ENCODE peak calls at places on chromosomes 6 and 20, in four cellular contexts. V is GM12878, X is K562, N is HepG2. G is an unnamed sample.

GRCh38 chr6:33578588-33579011 is 1.5 kb downstream of the BAK1 start:
- DNase-seq in V (no peak), X (peak), N (no peak), G (no peak)

GRCh38 chr6:14146459-14147096 is 29.0 kb downstream of the CD83 start:
- DNase-seq in V (no peak), X (no peak), N (no peak), G (no peak)

GRCh38 chr6:27288136-27289044 is 23.7 kb downstream of the POM121L2 start:
- DNase-seq in V (no peak), X (no peak), N (no peak), G (no peak)

GRCh38 chr6:106702451-106703110 is 73.2 kb downstream of the QRSL1 start:
- DNase-seq in V (peak), X (no peak), N (peak), G (no peak)

GRCh38 chr20:25045343-25045712 is 12.6 kb downstream of the ACSS1 start:
- DNase-seq in V (no peak), X (no peak), N (no peak), G (no peak)

GRCh38 chr6:34195726-34196115 is 41.0 kb upstream of the HMGA1 start:
- DNase-seq in V (no peak), X (peak), N (no peak), G (no peak)

GRCh38 chr6:13461805-13462204 is 25.6 kb downstream of the GFOD1 start:
- DNase-seq in V (no peak), X (no peak), N (no peak), G (no peak)

GRCh38 chr6:149563203-149563927 is 2.8 kb upstream of the GINM1 start:
- DNase-seq in V (no peak), X (no peak), N (no peak), G (no peak)

GRCh38 chr20:35823937-35824336 is 52.1 kb downstream of the PHF20 start:
- DNase-seq in V (no peak), X (no peak), N (no peak), G (no peak)

GRCh38 chr6:6317386-6317785 is 3.1 kb downstream of the F13A1 start:
- DNase-seq in V (no peak), X (no peak), N (no peak), G (no peak)

GRCh38 chr6:111610548-111611172 is 5.0 kb upstream of the TRAF3IP2 start:
- DNase-seq in V (no peak), X (no peak), N (peak), G (no peak)

GRCh38 chr20:40017765-40018164 is 671.3 kb downstream of the MAFB start:
- DNase-seq in V (no peak), X (no peak), N (no peak), G (no peak)

GRCh38 chr20:48995599-48995998 is 50.5 kb upstream of the CSE1L start:
- DNase-seq in V (no peak), X (no peak), N (no peak), G (no peak)

GRCh38 chr6:52545050-52545843 is 31.6 kb downstream of the TRAM2 start:
- DNase-seq in V (no peak), X (no peak), N (peak), G (no peak)

GRCh38 chr6:82144852-82145332 is 102.7 kb downstream of the IBTK start:
- DNase-seq in V (no peak), X (no peak), N (peak), G (peak)

GRCh38 chr6:87993331-87993730 is 54.3 kb upstream of the SPACA1 start:
- DNase-seq in V (no peak), X (no peak), N (no peak), G (no peak)

GRCh38 chr20:23049933-23050838 is 714 bp upstream of the THBD start:
- DNase-seq in V (no peak), X (no peak), N (no peak), G (no peak)

GRCh38 chr6:131197716-131198115 is 62.4 kb downstream of the AKAP7 start:
- DNase-seq in V (no peak), X (no peak), N (no peak), G (no peak)

GRCh38 chr6:125831660-125832059 is 40.9 kb downstream of the NCOA7 start:
- DNase-seq in V (no peak), X (no peak), N (no peak), G (no peak)

GRCh38 chr6:29016559-29017427 is 11.7 kb upstream of the ZNF311 start:
- DNase-seq in V (peak), X (peak), N (peak), G (peak)

GRCh38 chr6:14035448-14035847 is 82.1 kb upstream of the CD83 start:
- DNase-seq in V (no peak), X (no peak), N (no peak), G (no peak)

GRCh38 chr6:11341867-11342266 is 109.4 kb upstream of the NEDD9 start:
- DNase-seq in V (no peak), X (no peak), N (no peak), G (no peak)

GRCh38 chr6:148146717-148147116 is 195.9 kb upstream of the SASH1 start:
- DNase-seq in V (no peak), X (no peak), N (no peak), G (peak)

GRCh38 chr20:50596694-50597021 is 86.5 kb downstream of the PTPN1 start:
- DNase-seq in V (no peak), X (no peak), N (no peak), G (no peak)
- TF ChIP-seq SRF in V (no peak), X (no peak), N (no peak), G (no peak)

DNA sequence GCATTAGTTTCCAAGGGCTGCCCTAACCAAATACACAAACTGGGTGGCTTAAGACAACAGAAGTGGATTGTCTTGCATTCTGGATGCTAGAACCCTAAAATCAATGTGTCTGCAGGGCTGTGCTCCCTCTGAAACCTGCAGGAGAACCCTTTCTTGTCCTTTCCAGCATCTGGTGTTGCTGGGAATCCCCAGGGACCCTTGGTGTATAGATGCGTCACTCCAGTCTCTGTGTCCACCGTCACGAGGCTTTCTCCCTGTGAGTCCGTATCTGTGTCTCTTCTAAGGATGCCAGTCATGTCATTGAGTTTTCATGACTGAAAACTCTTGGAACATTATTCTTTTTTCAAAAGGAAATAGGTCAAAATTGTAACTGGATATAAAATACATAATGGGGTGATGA is 142.9 kb downstream of the RNASET2 start:
- DNase-seq in V (no peak), X (no peak), N (no peak), G (no peak)
- TF ChIP-seq JUND in V (no peak), X (no peak), N (no peak), G (no peak)

DNA sequence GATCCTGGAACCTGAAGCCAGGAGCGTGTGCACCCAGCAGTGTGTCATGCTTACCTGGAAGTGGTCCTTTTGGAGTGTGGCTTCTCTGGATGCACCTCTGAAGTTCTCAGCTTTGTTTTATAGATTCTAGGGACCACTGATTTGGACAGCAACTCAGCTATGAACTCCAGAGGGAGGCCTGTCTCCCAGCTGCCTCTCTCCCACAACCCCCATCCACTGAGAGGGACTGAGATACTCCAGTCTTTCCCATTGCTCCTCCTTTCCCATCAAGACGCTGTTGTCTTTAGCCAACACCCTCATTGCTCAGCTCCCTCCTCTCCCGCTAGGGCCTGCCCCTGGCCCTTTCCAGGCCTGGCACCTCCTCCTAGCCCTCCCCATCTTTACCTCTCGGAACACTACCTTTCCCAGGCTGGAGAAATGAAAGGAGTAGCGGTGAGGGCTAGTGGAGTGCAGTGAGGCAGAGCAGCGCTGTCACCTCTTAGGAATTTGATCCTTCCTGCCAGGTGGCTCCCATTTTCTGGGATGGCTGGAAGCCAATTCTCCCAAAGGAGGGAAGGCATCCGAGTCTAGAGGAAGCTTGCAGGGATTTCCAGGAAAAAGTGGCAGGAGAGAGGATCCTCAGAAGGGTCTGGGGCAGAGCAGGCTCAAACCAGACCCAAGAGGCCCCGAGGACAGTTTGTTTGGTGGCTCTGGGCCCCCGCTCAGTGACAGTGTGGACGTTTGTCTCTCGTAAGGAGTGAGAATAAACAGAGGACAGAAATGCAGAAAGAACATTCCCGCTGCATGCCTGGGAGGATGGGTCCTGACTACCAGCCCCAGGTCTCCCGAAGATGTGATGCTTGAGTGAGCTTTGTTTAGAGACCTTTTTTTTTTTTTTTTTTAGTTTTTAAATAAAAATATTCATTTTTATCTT is at the start of gene LRRN4:
- DNase-seq in V (no peak), X (no peak), N (peak), G (peak)
- TF ChIP-seq SRF in V (no peak), X (no peak), N (no peak), G (no peak)

GRCh38 chr20:63734946-63735858 is 1.3 kb upstream of the LIME1 start:
- DNase-seq in V (no peak), X (peak), N (no peak), G (no peak)

GRCh38 chr20:63734111-63734945 is 2.1 kb upstream of the LIME1 start:
- DNase-seq in V (no peak), X (peak), N (no peak), G (no peak)

GRCh38 chr20:63737690-63737939 is 1.2 kb downstream of the LIME1 start:
- DNase-seq in V (no peak), X (no peak), N (peak), G (no peak)

GRCh38 chr20:63736893-63737689 is 627 bp downstream of the LIME1 start:
- DNase-seq in V (no peak), X (peak), N (no peak), G (no peak)

DNA sequence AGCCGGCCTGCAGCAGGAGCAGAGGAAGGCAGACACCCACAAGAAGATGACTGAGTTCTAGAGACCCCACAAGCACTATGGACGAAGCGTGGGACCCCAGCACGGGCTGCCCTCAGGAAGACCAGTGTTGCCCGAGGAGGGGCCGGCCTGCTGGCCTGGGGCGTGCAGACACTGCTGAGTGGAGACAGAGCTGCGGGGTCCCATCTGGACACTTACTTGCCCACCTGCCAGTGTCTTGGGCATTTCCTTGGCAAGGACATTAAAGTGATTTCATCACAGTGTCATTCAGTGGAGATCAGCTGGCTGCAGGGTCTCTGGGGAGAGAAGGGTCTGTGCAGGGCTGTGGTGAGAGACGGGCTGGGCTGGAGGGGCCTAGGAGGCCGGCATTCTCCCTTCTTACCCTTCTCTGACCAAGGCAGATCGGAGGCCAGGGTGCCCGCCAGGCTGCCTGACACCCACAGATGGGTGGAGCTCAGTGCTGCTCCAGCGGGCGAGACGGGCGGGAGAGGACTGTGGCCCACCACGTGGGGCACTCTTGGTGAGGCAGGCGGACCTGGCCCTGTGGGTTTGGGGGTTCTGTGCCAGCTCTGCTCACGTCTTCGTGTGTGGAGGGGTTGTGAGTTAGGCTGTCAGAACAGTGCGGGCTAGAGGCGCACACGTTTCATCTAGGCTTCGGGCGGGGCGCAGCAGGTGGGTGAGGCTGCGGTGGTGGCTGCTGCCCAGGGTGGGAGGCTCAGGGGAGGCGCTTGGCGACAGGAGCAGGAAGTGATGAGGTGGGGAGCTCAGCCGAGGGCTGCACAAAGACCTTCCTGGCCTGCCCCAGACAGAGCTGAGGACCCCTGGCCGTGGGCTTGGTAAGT is at the start of gene LIME1:
- DNase-seq in V (no peak), X (peak), N (no peak), G (no peak)
- TF ChIP-seq JUND in V (no peak), X (no peak), N (no peak), G (no peak)

GRCh38 chr6:15839969-15840541 is 177.2 kb upstream of the DTNBP1 start:
- DNase-seq in V (no peak), X (no peak), N (no peak), G (no peak)

GRCh38 chr6:15843226-15843625 is 180.4 kb upstream of the DTNBP1 start:
- DNase-seq in V (no peak), X (no peak), N (no peak), G (no peak)

GRCh38 chr6:15843764-15844163 is 180.9 kb upstream of the DTNBP1 start:
- DNase-seq in V (no peak), X (no peak), N (no peak), G (no peak)

GRCh38 chr6:15841937-15842698 is 179.3 kb upstream of the DTNBP1 start:
- DNase-seq in V (no peak), X (no peak), N (no peak), G (no peak)

DNA sequence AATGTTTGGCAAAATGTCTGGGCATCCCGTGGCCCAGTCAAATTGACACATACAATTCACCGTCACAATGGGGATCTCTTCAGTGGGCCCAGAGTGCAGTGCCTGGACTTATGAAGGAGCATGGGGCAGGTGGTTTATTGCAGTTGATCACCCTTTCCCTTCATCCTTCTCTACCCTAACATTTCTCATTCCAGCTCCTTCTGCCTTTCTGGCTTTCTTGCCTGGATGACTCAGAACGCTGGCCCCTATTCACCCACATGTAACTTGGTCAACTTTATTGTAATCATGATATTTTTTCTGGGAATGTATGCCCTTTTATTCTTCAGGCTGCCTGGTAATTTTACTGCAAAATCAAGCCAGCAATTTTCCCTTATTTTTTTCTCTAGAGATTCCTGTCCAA is 179.9 kb upstream of the DTNBP1 start:
- DNase-seq in V (no peak), X (no peak), N (no peak), G (no peak)
- TF ChIP-seq SRF in V (no peak), X (no peak), N (no peak), G (no peak)

GRCh38 chr6:1987640-1988039 is 257.8 kb downstream of the GMDS start:
- DNase-seq in V (no peak), X (no peak), N (no peak), G (no peak)
- TF ChIP-seq JUND in V (no peak), X (no peak), N (no peak), G (no peak)

DNA sequence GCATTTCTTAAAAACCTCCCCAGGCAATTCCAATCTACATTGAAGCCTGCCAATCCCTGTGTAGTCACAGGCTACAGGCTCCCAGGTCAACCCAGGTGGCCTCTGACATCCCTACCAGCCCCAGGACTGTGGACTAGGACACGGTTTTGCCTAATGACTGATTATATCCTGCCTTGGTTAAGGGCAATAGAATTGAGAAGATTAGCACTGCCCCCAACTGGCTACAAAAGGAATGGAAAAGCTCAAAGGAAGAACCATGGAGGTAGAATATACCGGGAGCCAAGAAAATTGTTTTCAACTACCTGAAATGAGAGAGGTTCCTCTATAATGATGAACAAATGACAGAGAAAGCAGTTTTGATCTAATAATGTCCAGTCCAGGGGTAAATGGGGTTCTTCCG is 421.1 kb upstream of the AGPAT4 start:
- DNase-seq in V (no peak), X (peak), N (peak), G (peak)
- TF ChIP-seq SRF in V (no peak), X (no peak), N (no peak), G (no peak)

DNA sequence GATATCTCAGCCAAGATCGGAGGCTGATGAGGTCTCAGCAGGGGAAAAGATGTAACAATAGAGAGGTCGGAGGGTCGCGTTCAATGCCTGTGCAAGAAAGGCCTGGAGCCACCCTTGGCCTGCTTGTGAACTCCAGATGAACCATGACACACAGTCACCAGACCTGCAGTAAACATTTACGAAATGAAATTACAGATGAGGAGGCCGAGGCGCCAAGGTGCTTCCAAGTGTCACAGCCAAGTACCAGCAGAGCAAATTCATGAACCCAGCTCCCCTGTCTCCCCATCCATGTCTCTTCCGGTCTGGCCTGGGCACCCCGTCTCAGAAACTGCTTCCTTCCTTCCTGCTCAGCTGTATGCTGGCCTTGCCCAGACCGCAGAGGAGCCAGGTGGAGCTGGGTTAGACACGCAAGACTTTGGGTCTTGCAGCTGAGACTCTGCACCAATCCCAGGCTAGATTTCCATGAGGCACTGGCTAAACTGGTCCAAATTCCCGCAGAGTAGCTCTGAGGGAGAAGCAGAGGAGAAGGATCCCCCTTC is 48.1 kb downstream of the CHMP4B start:
- DNase-seq in V (no peak), X (no peak), N (peak), G (no peak)
- TF ChIP-seq JUND in V (no peak), X (no peak), N (no peak), G (no peak)

GRCh38 chr20:50540620-50541605 is 30.7 kb downstream of the PTPN1 start:
- DNase-seq in V (no peak), X (no peak), N (peak), G (peak)
- TF ChIP-seq SRF in V (no peak), X (no peak), N (no peak), G (peak)

G was measured in HCT116.